ENCODE peak calls at places on chromosomes 4 and X, in seven cellular contexts. P, Z, Y, H, O, A and E are unnamed samples.

GRCh38 chr4:105291920-105292319 is 145.2 kb downstream of the TET2 start:
- DNase-seq in P (no peak), Z (no peak), Y (no peak), H (no peak), O (no peak), A (no peak), E (no peak)

GRCh38 chr4:122635205-122635604 is 14.3 kb upstream of the IL21 start:
- DNase-seq in P (no peak), Z (no peak), Y (no peak), H (no peak), O (no peak), A (no peak), E (no peak)

GRCh38 chrX:11244641-11245040 is 48.6 kb upstream of the AMELX start:
- DNase-seq in P (no peak), Z (no peak), Y (peak), H (no peak), O (no peak), A (peak), E (no peak)

GRCh38 chrX:47420967-47421366 is 50.6 kb downstream of the ZNF157 start:
- DNase-seq in P (no peak), Z (no peak), Y (no peak), H (no peak), O (no peak), A (no peak), E (no peak)

GRCh38 chr4:81811562-81812293 is 340.0 kb upstream of the RASGEF1B start:
- DNase-seq in P (no peak), Z (no peak), Y (no peak), H (no peak), O (no peak), A (no peak), E (no peak)

GRCh38 chr4:170581322-170581721 is 491.6 kb upstream of the AADAT start:
- DNase-seq in P (no peak), Z (no peak), Y (no peak), H (no peak), O (no peak), A (no peak), E (no peak)

GRCh38 chr4:2340272-2341061 is 78.0 kb downstream of the ZFYVE28 start:
- DNase-seq in P (no peak), Z (no peak), Y (no peak), H (no peak), O (no peak), A (no peak), E (no peak)

GRCh38 chrX:49930046-49930445 is 7.7 kb downstream of the CLCN5 start:
- DNase-seq in P (no peak), Z (no peak), Y (peak), H (no peak), O (no peak), A (peak), E (no peak)